ENCODE peak calls at places on chromosome 11, in eight cellular contexts. One of them, this sample, is unnamed.
A peak's percentile ranks its signal among the peaks of the same experiment; 100 is the strongest.

GRCh38 chr11:30197869-30198268 is 32.9 kb upstream of the FSHB start:
- DNase-seq in K562: no peak
- DNase-seq in upper lobe of right lung: no peak
- DNase-seq in A673: no peak
- DNase-seq in small intestine: no peak
- DNase-seq in neural progenitor cell: no peak
- DNase-seq in spleen: no peak
- DNase-seq in mammary epithelial cell: peak; percentile 96
- DNase-seq in this sample: no peak

GRCh38 chr11:30914143-30914762 is 328.1 kb upstream of the MPPED2 start:
- DNase-seq in K562: peak; percentile 14
- DNase-seq in upper lobe of right lung: peak; percentile 67
- DNase-seq in A673: peak; percentile 94
- DNase-seq in small intestine: no peak
- DNase-seq in neural progenitor cell: peak; percentile 88
- DNase-seq in spleen: peak; percentile 74
- DNase-seq in mammary epithelial cell: peak; percentile 40
- DNase-seq in this sample: no peak

GRCh38 chr11:98589975-98590374 is 430.8 kb upstream of the CNTN5 start:
- DNase-seq in K562: no peak
- DNase-seq in upper lobe of right lung: no peak
- DNase-seq in A673: no peak
- DNase-seq in small intestine: no peak
- DNase-seq in neural progenitor cell: no peak
- DNase-seq in spleen: no peak
- DNase-seq in mammary epithelial cell: no peak
- DNase-seq in this sample: no peak

GRCh38 chr11:22787565-22788162 is 41.9 kb downstream of the SVIP start:
- DNase-seq in K562: peak; percentile 54
- DNase-seq in upper lobe of right lung: no peak
- DNase-seq in A673: peak; percentile 66
- DNase-seq in small intestine: peak; percentile 59
- DNase-seq in neural progenitor cell: peak; percentile 71
- DNase-seq in spleen: no peak
- DNase-seq in mammary epithelial cell: peak; percentile 16
- DNase-seq in this sample: peak; percentile 40

GRCh38 chr11:70650075-70650909 is 252.0 kb downstream of the CTTN start:
- DNase-seq in K562: peak; percentile 71
- DNase-seq in upper lobe of right lung: peak; percentile 71
- DNase-seq in A673: peak; percentile 77
- DNase-seq in small intestine: peak; percentile 39
- DNase-seq in neural progenitor cell: peak; percentile 94
- DNase-seq in spleen: no peak
- DNase-seq in mammary epithelial cell: peak; percentile 57
- DNase-seq in this sample: peak; percentile 51

GRCh38 chr11:64409707-64410395 is 50.9 kb downstream of the RPS6KA4 start:
- DNase-seq in K562: no peak
- DNase-seq in upper lobe of right lung: no peak
- DNase-seq in A673: no peak
- DNase-seq in small intestine: no peak
- DNase-seq in neural progenitor cell: no peak
- DNase-seq in spleen: peak; percentile 34
- DNase-seq in mammary epithelial cell: no peak
- DNase-seq in this sample: no peak

GRCh38 chr11:82927264-82927880 is 25.8 kb downstream of the DDIAS start:
- DNase-seq in K562: peak; percentile 62
- DNase-seq in upper lobe of right lung: no peak
- DNase-seq in A673: peak; percentile 74
- DNase-seq in small intestine: peak; percentile 77
- DNase-seq in neural progenitor cell: peak; percentile 61
- DNase-seq in spleen: no peak
- DNase-seq in mammary epithelial cell: peak; percentile 45
- DNase-seq in this sample: no peak

GRCh38 chr11:96424693-96425092 is 34.9 kb downstream of the JRKL start:
- DNase-seq in K562: no peak
- DNase-seq in upper lobe of right lung: no peak
- DNase-seq in A673: peak; percentile 46
- DNase-seq in small intestine: no peak
- DNase-seq in neural progenitor cell: no peak
- DNase-seq in spleen: no peak
- DNase-seq in mammary epithelial cell: no peak
- DNase-seq in this sample: no peak

GRCh38 chr11:37533087-37533486 is 935.1 kb upstream of the RAG2 start:
- DNase-seq in K562: no peak
- DNase-seq in upper lobe of right lung: no peak
- DNase-seq in A673: peak; percentile 51
- DNase-seq in small intestine: no peak
- DNase-seq in neural progenitor cell: no peak
- DNase-seq in spleen: no peak
- DNase-seq in mammary epithelial cell: no peak
- DNase-seq in this sample: no peak

GRCh38 chr11:3205261-3206127 is 13.1 kb downstream of the MRGPRG start:
- DNase-seq in K562: no peak
- DNase-seq in upper lobe of right lung: no peak
- DNase-seq in A673: no peak
- DNase-seq in small intestine: peak; percentile 27
- DNase-seq in neural progenitor cell: no peak
- DNase-seq in spleen: peak; percentile 58
- DNase-seq in mammary epithelial cell: no peak
- DNase-seq in this sample: no peak

GRCh38 chr11:3202759-3203158 is 15.9 kb downstream of the MRGPRG start:
- DNase-seq in K562: no peak
- DNase-seq in upper lobe of right lung: peak; percentile 59
- DNase-seq in A673: no peak
- DNase-seq in small intestine: no peak
- DNase-seq in neural progenitor cell: no peak
- DNase-seq in spleen: peak; percentile 74
- DNase-seq in mammary epithelial cell: no peak
- DNase-seq in this sample: no peak

GRCh38 chr11:3206128-3206921 is 12.3 kb downstream of the MRGPRG start:
- DNase-seq in K562: no peak
- DNase-seq in upper lobe of right lung: no peak
- DNase-seq in A673: no peak
- DNase-seq in small intestine: no peak
- DNase-seq in neural progenitor cell: no peak
- DNase-seq in spleen: peak; percentile 47
- DNase-seq in mammary epithelial cell: no peak
- DNase-seq in this sample: no peak

GRCh38 chr11:3203221-3204043 is 15.2 kb downstream of the MRGPRG start:
- DNase-seq in K562: no peak
- DNase-seq in upper lobe of right lung: peak; percentile 60
- DNase-seq in A673: no peak
- DNase-seq in small intestine: peak; percentile 3
- DNase-seq in neural progenitor cell: peak; percentile 84
- DNase-seq in spleen: peak; percentile 63
- DNase-seq in mammary epithelial cell: peak; percentile 4
- DNase-seq in this sample: no peak

GRCh38 chr11:3204141-3205015 is 14.2 kb downstream of the MRGPRG start:
- DNase-seq in K562: no peak
- DNase-seq in upper lobe of right lung: no peak
- DNase-seq in A673: no peak
- DNase-seq in small intestine: no peak
- DNase-seq in neural progenitor cell: no peak
- DNase-seq in spleen: peak; percentile 71
- DNase-seq in mammary epithelial cell: no peak
- DNase-seq in this sample: no peak
- H3K27ac ChIP-seq in K562: no peak overlapping the region
- H3K27ac ChIP-seq in upper lobe of right lung: no peak overlapping the region
- H3K27ac ChIP-seq in A673: no peak overlapping the region
- H3K27ac ChIP-seq in small intestine: no peak overlapping the region
- H3K27ac ChIP-seq in neural progenitor cell: no peak overlapping the region
- H3K27ac ChIP-seq in spleen: no peak overlapping the region
- H3K27ac ChIP-seq in mammary epithelial cell: no peak overlapping the region
- H3K27ac ChIP-seq in this sample: no peak overlapping the region

GRCh38 chr11:129720994-129721393 is 94.7 kb upstream of the TMEM45B start:
- DNase-seq in K562: no peak
- DNase-seq in upper lobe of right lung: no peak
- DNase-seq in A673: no peak
- DNase-seq in small intestine: no peak
- DNase-seq in neural progenitor cell: no peak
- DNase-seq in spleen: no peak
- DNase-seq in mammary epithelial cell: no peak
- DNase-seq in this sample: no peak
- H3K4me3 ChIP-seq in K562: no peak overlapping the region
- H3K4me3 ChIP-seq in upper lobe of right lung: no peak overlapping the region
- H3K4me3 ChIP-seq in A673: no peak overlapping the region
- H3K4me3 ChIP-seq in small intestine: no peak overlapping the region
- H3K4me3 ChIP-seq in neural progenitor cell: no peak overlapping the region
- H3K4me3 ChIP-seq in spleen: no peak overlapping the region
- H3K4me3 ChIP-seq in mammary epithelial cell: no peak overlapping the region
- H3K4me3 ChIP-seq in this sample: no peak overlapping the region

DNA sequence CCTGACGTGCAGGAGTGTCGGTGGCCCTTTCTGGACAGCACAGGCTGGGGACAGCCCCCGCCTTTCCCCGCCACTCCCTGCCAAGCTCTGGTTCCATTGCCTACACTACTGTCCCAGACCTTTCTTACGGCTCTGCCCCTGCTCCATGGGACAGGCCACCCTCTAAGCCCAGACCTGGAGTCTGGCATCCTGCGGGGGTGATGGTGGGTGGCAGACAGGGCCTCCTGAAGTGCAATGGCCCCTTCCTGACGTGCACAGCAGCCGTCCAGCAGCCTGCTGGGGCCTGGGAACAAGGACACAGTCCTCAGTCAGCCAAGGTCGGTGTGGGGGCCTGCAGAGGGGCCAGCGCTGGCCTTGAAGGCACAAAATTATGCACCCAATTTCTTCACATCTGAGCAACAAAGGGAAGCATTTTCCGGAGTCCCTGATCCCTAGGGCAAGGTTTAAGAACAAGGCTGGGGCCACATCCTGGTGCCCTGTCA is 79.7 kb upstream of the KCNQ1OT1 start:
- DNase-seq in K562: peak; percentile 73
- DNase-seq in upper lobe of right lung: no peak
- DNase-seq in A673: no peak
- DNase-seq in small intestine: no peak
- DNase-seq in neural progenitor cell: no peak
- DNase-seq in spleen: no peak
- DNase-seq in mammary epithelial cell: no peak
- DNase-seq in this sample: no peak
- H3K27ac ChIP-seq in K562: peak overlapping the region; percentile 87
- H3K27ac ChIP-seq in upper lobe of right lung: peak overlapping the region; percentile 84
- H3K27ac ChIP-seq in A673: no peak overlapping the region
- H3K27ac ChIP-seq in small intestine: peak overlapping the region; percentile 43
- H3K27ac ChIP-seq in neural progenitor cell: no peak overlapping the region
- H3K27ac ChIP-seq in spleen: peak overlapping the region; percentile 69
- H3K27ac ChIP-seq in mammary epithelial cell: no peak overlapping the region
- H3K27ac ChIP-seq in this sample: no peak overlapping the region

GRCh38 chr11:78076733-78077403 is 2.8 kb downstream of the NDUFC2 start:
- DNase-seq in K562: no peak
- DNase-seq in upper lobe of right lung: no peak
- DNase-seq in A673: no peak
- DNase-seq in small intestine: no peak
- DNase-seq in neural progenitor cell: no peak
- DNase-seq in spleen: no peak
- DNase-seq in mammary epithelial cell: no peak
- DNase-seq in this sample: no peak
- H3K4me3 ChIP-seq in K562: peak overlapping the region; percentile 19
- H3K4me3 ChIP-seq in upper lobe of right lung: no peak overlapping the region
- H3K4me3 ChIP-seq in A673: no peak overlapping the region
- H3K4me3 ChIP-seq in small intestine: no peak overlapping the region
- H3K4me3 ChIP-seq in neural progenitor cell: no peak overlapping the region
- H3K4me3 ChIP-seq in spleen: no peak overlapping the region
- H3K4me3 ChIP-seq in mammary epithelial cell: no peak overlapping the region
- H3K4me3 ChIP-seq in this sample: no peak overlapping the region

DNA sequence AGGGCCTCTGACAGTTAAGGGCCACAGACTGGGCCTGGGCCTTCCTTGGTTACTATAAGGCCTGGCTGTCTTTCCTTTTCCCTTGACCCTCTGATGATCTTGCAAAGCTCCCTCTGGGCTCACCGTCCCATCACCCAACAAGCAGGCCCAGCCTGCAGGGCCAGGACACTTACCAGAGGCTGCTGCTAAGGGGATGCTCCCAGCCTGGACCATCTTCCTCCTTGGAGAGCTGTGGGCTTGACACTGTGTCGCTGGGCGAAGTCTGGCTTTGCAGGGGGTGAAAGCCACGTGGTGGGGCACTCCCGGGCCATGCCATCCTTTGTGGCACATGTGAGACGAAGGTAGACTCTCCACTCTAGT is 3.9 kb downstream of the C11orf24 start:
- DNase-seq in K562: no peak
- DNase-seq in upper lobe of right lung: no peak
- DNase-seq in A673: no peak
- DNase-seq in small intestine: no peak
- DNase-seq in neural progenitor cell: no peak
- DNase-seq in spleen: no peak
- DNase-seq in mammary epithelial cell: no peak
- DNase-seq in this sample: no peak
- H3K27ac ChIP-seq in K562: peak overlapping the region; percentile 44
- H3K27ac ChIP-seq in upper lobe of right lung: no peak overlapping the region
- H3K27ac ChIP-seq in A673: no peak overlapping the region
- H3K27ac ChIP-seq in small intestine: no peak overlapping the region
- H3K27ac ChIP-seq in neural progenitor cell: no peak overlapping the region
- H3K27ac ChIP-seq in spleen: no peak overlapping the region
- H3K27ac ChIP-seq in mammary epithelial cell: no peak overlapping the region
- H3K27ac ChIP-seq in this sample: no peak overlapping the region

This sample was measured in SJSA1.